ENCODE peak calls at places on chromosomes 6 and 20, in nine cellular contexts. One of them, this sample, is unnamed.

GRCh38 chr6:35096129-35096852 is 44.8 kb downstream of the TCP11 start:
- DNase-seq in ACHN: peak; percentile 28
- DNase-seq in NAMALWA: no peak
- DNase-seq in left ventricle myocardium superior: no peak
- DNase-seq in MM.1S: no peak
- DNase-seq in A549: peak; percentile 23
- DNase-seq in posterior vena cava: no peak
- DNase-seq in left ventricle myocardium inferior: no peak
- DNase-seq in NCI-H187 treated with DMSO at 0.1 percent for 48 hours: no peak
- DNase-seq in this sample: no peak

GRCh38 chr6:37473364-37474095 is 26.2 kb downstream of the CCDC167 start:
- DNase-seq in ACHN: no peak
- DNase-seq in posterior vena cava: no peak
- DNase-seq in NCI-H187 treated with DMSO at 0.1 percent for 48 hours: no peak
- DNase-seq in left ventricle myocardium superior: peak; percentile 85
- DNase-seq in A549: no peak
- DNase-seq in MM.1S: no peak
- DNase-seq in NAMALWA: no peak
- DNase-seq in left ventricle myocardium inferior: peak; percentile 81
- DNase-seq in this sample: peak; percentile 43

GRCh38 chr6:2507638-2508037 is 243.1 kb downstream of the MYLK4 start:
- DNase-seq in left ventricle myocardium superior: no peak
- DNase-seq in left ventricle myocardium inferior: no peak
- DNase-seq in posterior vena cava: no peak
- DNase-seq in A549: no peak
- DNase-seq in MM.1S: no peak
- DNase-seq in ACHN: no peak
- DNase-seq in NAMALWA: no peak
- DNase-seq in NCI-H187 treated with DMSO at 0.1 percent for 48 hours: no peak
- DNase-seq in this sample: no peak

GRCh38 chr20:57622579-57623381 is 2.6 kb upstream of the ZBP1 start:
- DNase-seq in A549: peak; percentile 88
- DNase-seq in left ventricle myocardium superior: peak; percentile 66
- DNase-seq in NAMALWA: peak; percentile 74
- DNase-seq in MM.1S: peak; percentile 75
- DNase-seq in posterior vena cava: peak; percentile 83
- DNase-seq in NCI-H187 treated with DMSO at 0.1 percent for 48 hours: no peak
- DNase-seq in ACHN: peak; percentile 64
- DNase-seq in left ventricle myocardium inferior: peak; percentile 34
- DNase-seq in this sample: no peak

GRCh38 chr20:51979226-51979625 is 176.9 kb upstream of the SALL4 start:
- DNase-seq in ACHN: no peak
- DNase-seq in NCI-H187 treated with DMSO at 0.1 percent for 48 hours: no peak
- DNase-seq in NAMALWA: no peak
- DNase-seq in left ventricle myocardium superior: no peak
- DNase-seq in A549: no peak
- DNase-seq in MM.1S: no peak
- DNase-seq in left ventricle myocardium inferior: no peak
- DNase-seq in posterior vena cava: no peak
- DNase-seq in this sample: no peak

GRCh38 chr6:106451419-106451818 is 90.9 kb downstream of the CRYBG1 start:
- DNase-seq in posterior vena cava: no peak
- DNase-seq in MM.1S: no peak
- DNase-seq in NCI-H187 treated with DMSO at 0.1 percent for 48 hours: no peak
- DNase-seq in ACHN: no peak
- DNase-seq in left ventricle myocardium superior: no peak
- DNase-seq in A549: no peak
- DNase-seq in left ventricle myocardium inferior: no peak
- DNase-seq in NAMALWA: no peak
- DNase-seq in this sample: no peak

GRCh38 chr20:61875221-61875885 is 190.3 kb downstream of the TAF4 start:
- DNase-seq in MM.1S: no peak
- DNase-seq in A549: no peak
- DNase-seq in ACHN: no peak
- DNase-seq in NCI-H187 treated with DMSO at 0.1 percent for 48 hours: no peak
- DNase-seq in left ventricle myocardium superior: no peak
- DNase-seq in NAMALWA: no peak
- DNase-seq in posterior vena cava: no peak
- DNase-seq in left ventricle myocardium inferior: no peak
- DNase-seq in this sample: no peak

GRCh38 chr6:47147175-47147727 is 105.1 kb upstream of the ADGRF1 start:
- DNase-seq in posterior vena cava: no peak
- DNase-seq in MM.1S: no peak
- DNase-seq in ACHN: no peak
- DNase-seq in left ventricle myocardium superior: no peak
- DNase-seq in A549: no peak
- DNase-seq in left ventricle myocardium inferior: no peak
- DNase-seq in NAMALWA: no peak
- DNase-seq in NCI-H187 treated with DMSO at 0.1 percent for 48 hours: no peak
- DNase-seq in this sample: no peak

GRCh38 chr6:82040405-82041221 is 206.9 kb downstream of the IBTK start:
- DNase-seq in posterior vena cava: no peak
- DNase-seq in A549: peak; percentile 6
- DNase-seq in left ventricle myocardium superior: no peak
- DNase-seq in left ventricle myocardium inferior: no peak
- DNase-seq in NAMALWA: peak; percentile 61
- DNase-seq in NCI-H187 treated with DMSO at 0.1 percent for 48 hours: no peak
- DNase-seq in MM.1S: peak; percentile 47
- DNase-seq in ACHN: peak; percentile 48
- DNase-seq in this sample: no peak

GRCh38 chr6:5582758-5583157 is 321.4 kb downstream of the FARS2 start:
- DNase-seq in left ventricle myocardium inferior: no peak
- DNase-seq in MM.1S: no peak
- DNase-seq in posterior vena cava: no peak
- DNase-seq in NAMALWA: peak; percentile 5
- DNase-seq in NCI-H187 treated with DMSO at 0.1 percent for 48 hours: no peak
- DNase-seq in ACHN: no peak
- DNase-seq in left ventricle myocardium superior: no peak
- DNase-seq in A549: no peak
- DNase-seq in this sample: no peak

GRCh38 chr20:39631557-39631956 is 669.4 kb downstream of the DHX35 start:
- DNase-seq in NCI-H187 treated with DMSO at 0.1 percent for 48 hours: no peak
- DNase-seq in ACHN: no peak
- DNase-seq in posterior vena cava: no peak
- DNase-seq in MM.1S: no peak
- DNase-seq in A549: no peak
- DNase-seq in NAMALWA: no peak
- DNase-seq in left ventricle myocardium inferior: no peak
- DNase-seq in left ventricle myocardium superior: no peak
- DNase-seq in this sample: no peak

GRCh38 chr6:32113386-32114352 is 4.5 kb upstream of the TNXB start:
- DNase-seq in left ventricle myocardium superior: peak; percentile 90
- DNase-seq in A549: peak; percentile 34
- DNase-seq in NCI-H187 treated with DMSO at 0.1 percent for 48 hours: no peak
- DNase-seq in posterior vena cava: peak; percentile 97
- DNase-seq in ACHN: peak; percentile 77
- DNase-seq in MM.1S: no peak
- DNase-seq in left ventricle myocardium inferior: peak; percentile 86
- DNase-seq in NAMALWA: no peak
- DNase-seq in this sample: no peak

GRCh38 chr6:170135041-170135440 is 155.8 kb downstream of the DLL1 start:
- DNase-seq in NCI-H187 treated with DMSO at 0.1 percent for 48 hours: no peak
- DNase-seq in left ventricle myocardium superior: no peak
- DNase-seq in ACHN: no peak
- DNase-seq in posterior vena cava: peak; percentile 40
- DNase-seq in NAMALWA: no peak
- DNase-seq in MM.1S: no peak
- DNase-seq in left ventricle myocardium inferior: no peak
- DNase-seq in A549: no peak
- DNase-seq in this sample: no peak

GRCh38 chr6:33886673-33887144 is 82.9 kb upstream of the MLN start:
- DNase-seq in MM.1S: no peak
- DNase-seq in posterior vena cava: no peak
- DNase-seq in left ventricle myocardium superior: peak; percentile 86
- DNase-seq in ACHN: no peak
- DNase-seq in A549: no peak
- DNase-seq in NCI-H187 treated with DMSO at 0.1 percent for 48 hours: no peak
- DNase-seq in left ventricle myocardium inferior: peak; percentile 77
- DNase-seq in NAMALWA: no peak
- DNase-seq in this sample: no peak

GRCh38 chr20:44803383-44803941 is 6.9 kb downstream of the RIMS4 start:
- DNase-seq in NCI-H187 treated with DMSO at 0.1 percent for 48 hours: no peak
- DNase-seq in MM.1S: no peak
- DNase-seq in posterior vena cava: no peak
- DNase-seq in left ventricle myocardium inferior: no peak
- DNase-seq in A549: no peak
- DNase-seq in left ventricle myocardium superior: no peak
- DNase-seq in ACHN: no peak
- DNase-seq in NAMALWA: no peak
- DNase-seq in this sample: peak; percentile 45

GRCh38 chr6:16398587-16398986 is 160.2 kb downstream of the GMPR start:
- DNase-seq in NCI-H187 treated with DMSO at 0.1 percent for 48 hours: no peak
- DNase-seq in ACHN: no peak
- DNase-seq in left ventricle myocardium superior: no peak
- DNase-seq in left ventricle myocardium inferior: no peak
- DNase-seq in posterior vena cava: no peak
- DNase-seq in MM.1S: no peak
- DNase-seq in A549: no peak
- DNase-seq in NAMALWA: no peak
- DNase-seq in this sample: no peak

GRCh38 chr20:45886590-45887345 is 654 bp downstream of the SPATA25 start:
- DNase-seq in NAMALWA: no peak
- DNase-seq in posterior vena cava: peak; percentile 80
- DNase-seq in MM.1S: no peak
- DNase-seq in left ventricle myocardium inferior: no peak
- DNase-seq in A549: no peak
- DNase-seq in left ventricle myocardium superior: no peak
- DNase-seq in NCI-H187 treated with DMSO at 0.1 percent for 48 hours: no peak
- DNase-seq in ACHN: no peak
- DNase-seq in this sample: no peak

GRCh38 chr6:17601389-17601703 is 1.2 kb downstream of the FAM8A1 start:
- DNase-seq in MM.1S: no peak
- DNase-seq in left ventricle myocardium superior: no peak
- DNase-seq in ACHN: no peak
- DNase-seq in left ventricle myocardium inferior: no peak
- DNase-seq in NAMALWA: no peak
- DNase-seq in posterior vena cava: no peak
- DNase-seq in NCI-H187 treated with DMSO at 0.1 percent for 48 hours: no peak
- DNase-seq in A549: no peak
- DNase-seq in this sample: no peak

GRCh38 chr20:19473894-19474293 is 261.5 kb downstream of the SLC24A3 start:
- DNase-seq in posterior vena cava: no peak
- DNase-seq in left ventricle myocardium inferior: no peak
- DNase-seq in left ventricle myocardium superior: no peak
- DNase-seq in MM.1S: no peak
- DNase-seq in NAMALWA: no peak
- DNase-seq in ACHN: no peak
- DNase-seq in NCI-H187 treated with DMSO at 0.1 percent for 48 hours: no peak
- DNase-seq in A549: no peak
- DNase-seq in this sample: no peak

GRCh38 chr6:75201901-75202672 is 3.8 kb downstream of the COL12A1 start:
- DNase-seq in A549: no peak
- DNase-seq in posterior vena cava: peak; percentile 90
- DNase-seq in left ventricle myocardium inferior: peak; percentile 40
- DNase-seq in NCI-H187 treated with DMSO at 0.1 percent for 48 hours: no peak
- DNase-seq in left ventricle myocardium superior: peak; percentile 57
- DNase-seq in NAMALWA: no peak
- DNase-seq in ACHN: peak; percentile 41
- DNase-seq in MM.1S: no peak
- DNase-seq in this sample: no peak